ENCODE peak calls at places on chromosomes 4 and X, in eight cellular contexts. One of them, this sample, is unnamed.

GRCh38 chr4:165191814-165192499 is 15.4 kb upstream of the KLHL2 start:
- DNase-seq in right cardiac atrium: no peak
- DNase-seq in erythroblast: no peak
- DNase-seq in AG08395: no peak
- DNase-seq in naive thymus-derived CD8-positive, alpha-beta T cell: no peak
- DNase-seq in fibroblast of pulmonary artery: no peak
- DNase-seq in NCI-H187: no peak
- DNase-seq in stimulated activated CD8-positive, alpha-beta memory T cell treated with anti-CD3 and anti-CD28 coated beads, Interleukin-4, amount 100 ng/mL, for 1 hour: no peak
- DNase-seq in this sample: peak; percentile 76

GRCh38 chr4:4281787-4282186 is 8.2 kb downstream of the LYAR start:
- DNase-seq in AG08395: no peak
- DNase-seq in erythroblast: no peak
- DNase-seq in naive thymus-derived CD8-positive, alpha-beta T cell: no peak
- DNase-seq in right cardiac atrium: no peak
- DNase-seq in NCI-H187: no peak
- DNase-seq in stimulated activated CD8-positive, alpha-beta memory T cell treated with anti-CD3 and anti-CD28 coated beads, Interleukin-4, amount 100 ng/mL, for 1 hour: no peak
- DNase-seq in fibroblast of pulmonary artery: no peak
- DNase-seq in this sample: no peak

GRCh38 chr4:22099896-22100295 is 151.3 kb upstream of the KCNIP4 start:
- DNase-seq in stimulated activated CD8-positive, alpha-beta memory T cell treated with anti-CD3 and anti-CD28 coated beads, Interleukin-4, amount 100 ng/mL, for 1 hour: no peak
- DNase-seq in fibroblast of pulmonary artery: peak; percentile 24
- DNase-seq in AG08395: no peak
- DNase-seq in erythroblast: no peak
- DNase-seq in right cardiac atrium: no peak
- DNase-seq in NCI-H187: no peak
- DNase-seq in naive thymus-derived CD8-positive, alpha-beta T cell: peak; percentile 20
- DNase-seq in this sample: no peak

GRCh38 chrX:93932471-93933220 is 258.6 kb downstream of the FAM133A start:
- DNase-seq in naive thymus-derived CD8-positive, alpha-beta T cell: no peak
- DNase-seq in AG08395: no peak
- DNase-seq in right cardiac atrium: no peak
- DNase-seq in erythroblast: no peak
- DNase-seq in fibroblast of pulmonary artery: no peak
- DNase-seq in NCI-H187: no peak
- DNase-seq in stimulated activated CD8-positive, alpha-beta memory T cell treated with anti-CD3 and anti-CD28 coated beads, Interleukin-4, amount 100 ng/mL, for 1 hour: no peak
- DNase-seq in this sample: no peak

GRCh38 chr4:148355442-148356123 is 86.6 kb downstream of the NR3C2 start:
- DNase-seq in naive thymus-derived CD8-positive, alpha-beta T cell: no peak
- DNase-seq in right cardiac atrium: peak; percentile 41
- DNase-seq in stimulated activated CD8-positive, alpha-beta memory T cell treated with anti-CD3 and anti-CD28 coated beads, Interleukin-4, amount 100 ng/mL, for 1 hour: no peak
- DNase-seq in erythroblast: no peak
- DNase-seq in fibroblast of pulmonary artery: no peak
- DNase-seq in NCI-H187: no peak
- DNase-seq in AG08395: no peak
- DNase-seq in this sample: no peak

GRCh38 chr4:149999485-150000074 is 78.7 kb upstream of the DCLK2 start:
- DNase-seq in right cardiac atrium: no peak
- DNase-seq in NCI-H187: no peak
- DNase-seq in AG08395: peak; percentile 74
- DNase-seq in fibroblast of pulmonary artery: peak; percentile 84
- DNase-seq in naive thymus-derived CD8-positive, alpha-beta T cell: no peak
- DNase-seq in stimulated activated CD8-positive, alpha-beta memory T cell treated with anti-CD3 and anti-CD28 coated beads, Interleukin-4, amount 100 ng/mL, for 1 hour: no peak
- DNase-seq in erythroblast: peak; percentile 28
- DNase-seq in this sample: peak; percentile 65

GRCh38 chr4:121034010-121034409 is 38.3 kb downstream of the NDNF start:
- DNase-seq in stimulated activated CD8-positive, alpha-beta memory T cell treated with anti-CD3 and anti-CD28 coated beads, Interleukin-4, amount 100 ng/mL, for 1 hour: no peak
- DNase-seq in naive thymus-derived CD8-positive, alpha-beta T cell: no peak
- DNase-seq in NCI-H187: no peak
- DNase-seq in fibroblast of pulmonary artery: peak; percentile 59
- DNase-seq in right cardiac atrium: peak; percentile 42
- DNase-seq in AG08395: peak; percentile 3
- DNase-seq in erythroblast: no peak
- DNase-seq in this sample: no peak

GRCh38 chr4:56655209-56655626 is 25.9 kb downstream of the HOPX start:
- DNase-seq in stimulated activated CD8-positive, alpha-beta memory T cell treated with anti-CD3 and anti-CD28 coated beads, Interleukin-4, amount 100 ng/mL, for 1 hour: no peak
- DNase-seq in NCI-H187: no peak
- DNase-seq in erythroblast: no peak
- DNase-seq in right cardiac atrium: peak; percentile 72
- DNase-seq in fibroblast of pulmonary artery: peak; percentile 23
- DNase-seq in naive thymus-derived CD8-positive, alpha-beta T cell: peak; percentile 21
- DNase-seq in AG08395: peak; percentile 22
- DNase-seq in this sample: peak; percentile 18

GRCh38 chr4:147378780-147379179 is 102.1 kb upstream of the EDNRA start:
- DNase-seq in fibroblast of pulmonary artery: no peak
- DNase-seq in erythroblast: no peak
- DNase-seq in right cardiac atrium: no peak
- DNase-seq in AG08395: no peak
- DNase-seq in stimulated activated CD8-positive, alpha-beta memory T cell treated with anti-CD3 and anti-CD28 coated beads, Interleukin-4, amount 100 ng/mL, for 1 hour: no peak
- DNase-seq in naive thymus-derived CD8-positive, alpha-beta T cell: no peak
- DNase-seq in NCI-H187: no peak
- DNase-seq in this sample: no peak

This sample was measured in putamen.